ENCODE peak calls at places on chromosomes 11 and 22, in six cellular contexts. One of them, this sample, is unnamed.

GRCh38 chr11:33402066-33402465 is 144.9 kb downstream of the HIPK3 start:
- DNase-seq in mucosa of gallbladder: no peak
- DNase-seq in stimulated activated CD4-positive, alpha-beta T cell treated with anti-CD3 and anti-CD28 coated beads, Interleukin-12 subunit alpha, Interleukin-12 subunit beta, amount 100 ng/mL, for 48 hours: no peak
- DNase-seq in HFFc6: no peak
- DNase-seq in AG10803: no peak
- DNase-seq in mucosa of descending colon: no peak
- DNase-seq in this sample: no peak

GRCh38 chr11:118135796-118136165 is 16.8 kb downstream of the SCN4B start:
- DNase-seq in mucosa of gallbladder: no peak
- DNase-seq in stimulated activated CD4-positive, alpha-beta T cell treated with anti-CD3 and anti-CD28 coated beads, Interleukin-12 subunit alpha, Interleukin-12 subunit beta, amount 100 ng/mL, for 48 hours: no peak
- DNase-seq in HFFc6: no peak
- DNase-seq in AG10803: no peak
- DNase-seq in mucosa of descending colon: no peak
- DNase-seq in this sample: no peak

GRCh38 chr22:25998118-25998775 is 171.0 kb upstream of the SEZ6L start:
- DNase-seq in mucosa of gallbladder: no peak
- DNase-seq in stimulated activated CD4-positive, alpha-beta T cell treated with anti-CD3 and anti-CD28 coated beads, Interleukin-12 subunit alpha, Interleukin-12 subunit beta, amount 100 ng/mL, for 48 hours: no peak
- DNase-seq in HFFc6: no peak
- DNase-seq in AG10803: no peak
- DNase-seq in mucosa of descending colon: no peak
- DNase-seq in this sample: no peak

GRCh38 chr11:117833401-117833891 is 8.9 kb upstream of the FXYD2 start:
- DNase-seq in mucosa of gallbladder: peak
- DNase-seq in stimulated activated CD4-positive, alpha-beta T cell treated with anti-CD3 and anti-CD28 coated beads, Interleukin-12 subunit alpha, Interleukin-12 subunit beta, amount 100 ng/mL, for 48 hours: no peak
- DNase-seq in HFFc6: no peak
- DNase-seq in AG10803: no peak
- DNase-seq in mucosa of descending colon: peak
- DNase-seq in this sample: peak

GRCh38 chr11:11580831-11581492 is 40.8 kb downstream of the GALNT18 start:
- DNase-seq in mucosa of gallbladder: peak
- DNase-seq in stimulated activated CD4-positive, alpha-beta T cell treated with anti-CD3 and anti-CD28 coated beads, Interleukin-12 subunit alpha, Interleukin-12 subunit beta, amount 100 ng/mL, for 48 hours: no peak
- DNase-seq in HFFc6: no peak
- DNase-seq in AG10803: no peak
- DNase-seq in mucosa of descending colon: no peak
- DNase-seq in this sample: no peak

GRCh38 chr11:28003615-28004014 is 104.3 kb downstream of the KIF18A start:
- DNase-seq in mucosa of gallbladder: no peak
- DNase-seq in stimulated activated CD4-positive, alpha-beta T cell treated with anti-CD3 and anti-CD28 coated beads, Interleukin-12 subunit alpha, Interleukin-12 subunit beta, amount 100 ng/mL, for 48 hours: no peak
- DNase-seq in HFFc6: no peak
- DNase-seq in AG10803: no peak
- DNase-seq in mucosa of descending colon: no peak
- DNase-seq in this sample: no peak

GRCh38 chr22:29431986-29432385 is 6.4 kb upstream of the RFPL1 start:
- DNase-seq in mucosa of gallbladder: no peak
- DNase-seq in stimulated activated CD4-positive, alpha-beta T cell treated with anti-CD3 and anti-CD28 coated beads, Interleukin-12 subunit alpha, Interleukin-12 subunit beta, amount 100 ng/mL, for 48 hours: no peak
- DNase-seq in HFFc6: no peak
- DNase-seq in AG10803: no peak
- DNase-seq in mucosa of descending colon: no peak
- DNase-seq in this sample: no peak

GRCh38 chr11:38971141-38971540 is 2373.1 kb upstream of the RAG2 start:
- DNase-seq in mucosa of gallbladder: no peak
- DNase-seq in stimulated activated CD4-positive, alpha-beta T cell treated with anti-CD3 and anti-CD28 coated beads, Interleukin-12 subunit alpha, Interleukin-12 subunit beta, amount 100 ng/mL, for 48 hours: no peak
- DNase-seq in HFFc6: no peak
- DNase-seq in AG10803: no peak
- DNase-seq in mucosa of descending colon: no peak
- DNase-seq in this sample: no peak

GRCh38 chr11:27473017-27473406 is 422 bp upstream of the LGR4 start:
- DNase-seq in mucosa of gallbladder: no peak
- DNase-seq in stimulated activated CD4-positive, alpha-beta T cell treated with anti-CD3 and anti-CD28 coated beads, Interleukin-12 subunit alpha, Interleukin-12 subunit beta, amount 100 ng/mL, for 48 hours: no peak
- DNase-seq in HFFc6: no peak
- DNase-seq in AG10803: no peak
- DNase-seq in mucosa of descending colon: no peak
- DNase-seq in this sample: no peak

GRCh38 chr11:1412377-1413095 is 22.8 kb downstream of the BRSK2 start:
- DNase-seq in mucosa of gallbladder: no peak
- DNase-seq in stimulated activated CD4-positive, alpha-beta T cell treated with anti-CD3 and anti-CD28 coated beads, Interleukin-12 subunit alpha, Interleukin-12 subunit beta, amount 100 ng/mL, for 48 hours: no peak
- DNase-seq in HFFc6: no peak
- DNase-seq in AG10803: no peak
- DNase-seq in mucosa of descending colon: no peak
- DNase-seq in this sample: no peak

GRCh38 chr22:44724859-44725258 is 22.9 kb downstream of the PRR5 start:
- DNase-seq in mucosa of gallbladder: no peak
- DNase-seq in stimulated activated CD4-positive, alpha-beta T cell treated with anti-CD3 and anti-CD28 coated beads, Interleukin-12 subunit alpha, Interleukin-12 subunit beta, amount 100 ng/mL, for 48 hours: no peak
- DNase-seq in HFFc6: no peak
- DNase-seq in AG10803: no peak
- DNase-seq in mucosa of descending colon: no peak
- DNase-seq in this sample: no peak

GRCh38 chr11:68657021-68657780 is 27.1 kb upstream of the GAL start:
- DNase-seq in mucosa of gallbladder: no peak
- DNase-seq in stimulated activated CD4-positive, alpha-beta T cell treated with anti-CD3 and anti-CD28 coated beads, Interleukin-12 subunit alpha, Interleukin-12 subunit beta, amount 100 ng/mL, for 48 hours: no peak
- DNase-seq in HFFc6: no peak
- DNase-seq in AG10803: no peak
- DNase-seq in mucosa of descending colon: no peak
- DNase-seq in this sample: no peak

This sample was measured in ovary.